ENCODE peak calls at places on chromosomes 11 and 22, in six cellular contexts. V is tibial nerve, I is stomach, X is sigmoid colon, J is uterus, D is PC-3. L is an unnamed sample.

GRCh38 chr11:92266821-92267220 is 42.2 kb downstream of the FAT3 start:
- DNase-seq in V (no peak), I (no peak), X (no peak), J (no peak), D (no peak), L (no peak)

GRCh38 chr11:2137202-2138071 is 1.8 kb downstream of the IGF2 start:
- DNase-seq in V (peak; percentile 59), I (peak; percentile 61), X (no peak), J (peak; percentile 72), D (peak; percentile 49), L (peak; percentile 92)

GRCh38 chr22:37741312-37741795 is 44.5 kb downstream of the TRIOBP start:
- DNase-seq in V (peak; percentile 93), I (peak; percentile 76), X (peak; percentile 99), J (peak; percentile 97), D (peak; percentile 39), L (no peak)

GRCh38 chr11:38323961-38324761 is 1726.1 kb upstream of the RAG2 start:
- DNase-seq in V (no peak), I (no peak), X (no peak), J (no peak), D (peak; percentile 62), L (peak; percentile 53)

GRCh38 chr11:32422545-32422944 is 12.8 kb downstream of the WT1 start:
- DNase-seq in V (no peak), I (no peak), X (no peak), J (no peak), D (no peak), L (no peak)

GRCh38 chr11:77198440-77198849 is 70.4 kb downstream of the MYO7A start:
- DNase-seq in V (no peak), I (no peak), X (peak; percentile 50), J (peak; percentile 8), D (peak; percentile 43), L (peak; percentile 92)

GRCh38 chr22:35380013-35380412 is 883 bp upstream of the HMOX1 start:
- DNase-seq in V (no peak), I (no peak), X (no peak), J (no peak), D (no peak), L (no peak)

GRCh38 chr11:26830757-26831156 is 108.9 kb upstream of the SLC5A12 start:
- DNase-seq in V (peak; percentile 55), I (no peak), X (no peak), J (no peak), D (no peak), L (no peak)

GRCh38 chr11:120284272-120284671 is 40.8 kb upstream of the TLCD5 start:
- DNase-seq in V (no peak), I (no peak), X (no peak), J (no peak), D (no peak), L (no peak)

GRCh38 chr11:16604784-16605439 is 133.5 kb upstream of the C11orf58 start:
- DNase-seq in V (peak; percentile 30), I (peak; percentile 54), X (peak; percentile 64), J (no peak), D (no peak), L (peak; percentile 80)

GRCh38 chr11:8058216-8058615 is 22.8 kb upstream of the TUB start:
- DNase-seq in V (no peak), I (peak; percentile 13), X (no peak), J (no peak), D (no peak), L (no peak)

GRCh38 chr11:112613051-112613972 is 347.9 kb upstream of the NCAM1 start:
- DNase-seq in V (no peak), I (no peak), X (no peak), J (peak; percentile 30), D (peak; percentile 42), L (no peak)

GRCh38 chr11:18749681-18750319 is 23.8 kb upstream of the IGSF22 start:
- DNase-seq in V (peak; percentile 17), I (no peak), X (no peak), J (no peak), D (peak; percentile 82), L (peak; percentile 85)

GRCh38 chr22:30276041-30276440 is 9.4 kb upstream of the OSM start:
- DNase-seq in V (no peak), I (no peak), X (no peak), J (no peak), D (no peak), L (no peak)

GRCh38 chr11:66981976-66982578 is 7.0 kb downstream of the C11orf86 start:
- DNase-seq in V (peak; percentile 91), I (peak; percentile 80), X (peak; percentile 85), J (peak; percentile 50), D (peak; percentile 99), L (no peak)

GRCh38 chr22:46547179-46547882 is 9.9 kb upstream of the CELSR1 start:
- DNase-seq in V (no peak), I (no peak), X (no peak), J (peak; percentile 46), D (no peak), L (peak; percentile 59)

GRCh38 chr11:27973851-27974536 is 134.0 kb downstream of the KIF18A start:
- DNase-seq in V (no peak), I (no peak), X (no peak), J (no peak), D (no peak), L (no peak)

GRCh38 chr11:15106201-15106965 is 8.3 kb upstream of the INSC start:
- DNase-seq in V (no peak), I (no peak), X (no peak), J (no peak), D (peak; percentile 60), L (no peak)

GRCh38 chr11:3747704-3748103 is 49.6 kb downstream of the NUP98 start:
- DNase-seq in V (no peak), I (no peak), X (no peak), J (no peak), D (peak; percentile 53), L (no peak)

GRCh38 chr11:3971756-3972404 is 116.4 kb downstream of the STIM1 start:
- DNase-seq in V (no peak), I (no peak), X (no peak), J (no peak), D (peak; percentile 7), L (no peak)

GRCh38 chr11:114274637-114275036 is 21.6 kb upstream of the NNMT start:
- DNase-seq in V (no peak), I (no peak), X (no peak), J (no peak), D (no peak), L (no peak)

GRCh38 chr11:57668467-57668890 is 565 bp downstream of the ZDHHC5 start:
- DNase-seq in V (no peak), I (no peak), X (no peak), J (no peak), D (peak; percentile 26), L (no peak)

GRCh38 chr22:23305922-23306374 is 125.6 kb downstream of the BCR start:
- DNase-seq in V (peak; percentile 65), I (peak; percentile 72), X (peak; percentile 90), J (peak; percentile 54), D (no peak), L (no peak)

GRCh38 chr11:839875-840617 is 2.3 kb downstream of the POLR2L start:
- DNase-seq in V (no peak), I (no peak), X (no peak), J (no peak), D (peak; percentile 28), L (no peak)

GRCh38 chr11:837189-837989 is 4.6 kb downstream of the CD151 start:
- DNase-seq in V (no peak), I (no peak), X (no peak), J (no peak), D (no peak), L (no peak)

GRCh38 chr11:839280-839623 is 3.1 kb downstream of the POLR2L start:
- DNase-seq in V (no peak), I (no peak), X (no peak), J (no peak), D (no peak), L (no peak)

GRCh38 chr11:837990-838307 is 4.4 kb downstream of the POLR2L start:
- DNase-seq in V (no peak), I (no peak), X (no peak), J (no peak), D (no peak), L (no peak)

DNA sequence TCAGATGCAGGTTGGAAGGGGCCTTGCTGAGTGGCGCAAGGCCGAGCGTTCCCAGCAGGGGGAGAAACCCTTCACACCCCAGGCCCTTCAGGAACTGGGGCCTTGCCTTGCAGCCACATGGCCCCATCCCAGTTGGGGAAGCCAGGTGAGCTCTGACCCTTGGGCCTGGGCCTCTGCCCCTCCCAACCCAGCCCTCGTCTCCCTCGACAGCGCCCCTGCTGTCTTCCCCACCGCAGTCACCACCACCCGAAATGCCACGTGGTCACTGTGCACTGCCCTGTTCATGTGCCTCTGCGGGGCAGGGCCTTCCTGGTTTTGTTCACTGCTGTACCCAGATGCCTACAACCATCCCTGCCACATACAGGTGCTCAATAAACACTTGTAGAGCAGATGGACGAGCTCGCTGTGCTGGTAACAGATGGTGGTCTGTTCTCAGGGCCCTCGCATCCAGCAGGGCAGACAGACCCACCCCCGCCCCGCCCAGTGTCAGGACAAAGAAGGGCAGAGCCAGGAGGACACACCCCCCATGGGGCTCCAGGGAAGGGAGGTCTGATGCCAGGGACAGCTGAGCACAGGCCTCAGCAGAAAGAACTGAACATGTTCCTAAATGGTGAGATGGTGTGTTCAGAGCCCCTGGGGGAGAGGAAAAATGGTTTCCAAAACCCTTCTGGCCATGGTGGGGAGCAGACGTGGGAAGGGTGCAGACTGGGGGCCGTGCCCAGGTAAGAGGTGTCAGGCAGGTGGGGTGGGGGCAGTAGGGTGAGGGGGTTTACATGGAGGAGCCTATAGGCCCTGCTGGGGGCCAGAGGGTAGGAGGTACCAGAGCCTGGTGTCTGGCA is 3.7 kb downstream of the POLR2L start:
- DNase-seq in V (no peak), I (no peak), X (no peak), J (no peak), D (no peak), L (peak; percentile 78)
- H3K4me1 ChIP-seq in V (no peaks in the 10 kb centered on the region), I (peaks cover 91% of the 10 kb centered on the region), X (no peaks in the 10 kb centered on the region), J (peaks cover 7% of the 10 kb centered on the region), D (peaks cover 29% of the 10 kb centered on the region), L (peaks cover 2% of the 10 kb centered on the region)

GRCh38 chr11:81644239-81644840 is 1089.3 kb downstream of the FAM181B start:
- DNase-seq in V (no peak), I (no peak), X (no peak), J (no peak), D (peak; percentile 67), L (peak; percentile 77)
- TF ChIP-seq CTCF in V (peak; percentile 55), I (no peak), X (peak; percentile 40), J (peak; percentile 48), D (peak; percentile 87), L (peak; percentile 92)

GRCh38 chr22:48088226-48088625 is 1325.8 kb downstream of the TBC1D22A start:
- DNase-seq in V (no peak), I (no peak), X (no peak), J (no peak), D (no peak), L (no peak)
- H3K4me1 ChIP-seq in V (no peaks in the 10 kb centered on the region), I (peaks cover 16% of the 10 kb centered on the region), X (no peaks in the 10 kb centered on the region), J (no peaks in the 10 kb centered on the region), D (no peaks in the 10 kb centered on the region), L (no peaks in the 10 kb centered on the region)

DNA sequence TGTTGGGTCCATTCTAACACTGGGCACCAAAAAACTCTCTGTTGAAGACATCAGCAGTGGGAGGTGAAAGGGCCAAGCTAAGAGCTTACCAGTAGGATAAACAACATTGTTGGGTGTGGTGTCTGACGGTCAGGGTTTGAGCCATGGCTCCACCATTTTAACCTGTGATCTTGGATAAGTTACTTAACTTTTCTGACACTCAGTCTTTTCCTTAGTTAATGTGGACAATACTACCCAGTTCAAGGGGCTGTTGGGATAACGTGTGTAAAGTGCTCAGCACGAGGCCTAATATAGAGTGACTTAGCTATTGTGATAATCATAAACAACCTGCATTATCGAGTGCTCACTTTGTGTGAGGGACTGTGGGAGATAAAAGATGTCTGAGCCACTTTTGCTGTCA is 6.1 kb downstream of the UCP3 start:
- DNase-seq in V (no peak), I (no peak), X (peak; percentile 32), J (no peak), D (no peak), L (no peak)
- TF ChIP-seq CTCF in V (no peak), I (no peak), X (no peak), J (no peak), D (no peak), L (no peak)

L was measured in endodermal cell.